ENCODE peak calls at places on chromosomes 16 and 17, in four cellular contexts. One of them, this sample, is unnamed.
A peak's percentile ranks its signal among the peaks of the same experiment; 100 is the strongest.

GRCh38 chr16:56332464-56333079 is 92.8 kb downstream of the AMFR start:
- DNase-seq in mesendoderm: peak; percentile 85
- DNase-seq in H1: peak; percentile 66
- DNase-seq in H9: peak; percentile 93
- DNase-seq in this sample: peak; percentile 45

GRCh38 chr17:35404360-35404759 is 27.9 kb downstream of the SLFN12 start:
- DNase-seq in mesendoderm: no peak
- DNase-seq in H1: no peak
- DNase-seq in H9: no peak
- DNase-seq in this sample: peak; percentile 5

GRCh38 chr16:22428654-22429053 is 54.2 kb upstream of the CDR2 start:
- DNase-seq in mesendoderm: no peak
- DNase-seq in H1: peak; percentile 29
- DNase-seq in H9: no peak
- DNase-seq in this sample: no peak

GRCh38 chr17:64148699-64149098 is 18.8 kb upstream of the ERN1 start:
- DNase-seq in mesendoderm: peak; percentile 56
- DNase-seq in H1: no peak
- DNase-seq in H9: peak; percentile 54
- DNase-seq in this sample: no peak

GRCh38 chr17:38336838-38337237 is 6.9 kb downstream of the GPR179 start:
- DNase-seq in mesendoderm: no peak
- DNase-seq in H1: no peak
- DNase-seq in H9: no peak
- DNase-seq in this sample: no peak

GRCh38 chr16:69830534-69831211 is 68.5 kb downstream of the WWP2 start:
- DNase-seq in mesendoderm: no peak
- DNase-seq in H1: no peak
- DNase-seq in H9: no peak
- DNase-seq in this sample: peak; percentile 28

GRCh38 chr16:85557976-85558589 is 55.0 kb upstream of the GSE1 start:
- DNase-seq in mesendoderm: peak; percentile 59
- DNase-seq in H1: peak; percentile 58
- DNase-seq in H9: no peak
- DNase-seq in this sample: no peak

GRCh38 chr16:30541502-30542329 is 7.1 kb upstream of the ZNF747 start:
- DNase-seq in mesendoderm: peak; percentile 79
- DNase-seq in H1: no peak
- DNase-seq in H9: no peak
- DNase-seq in this sample: peak; percentile 82

GRCh38 chr17:61495161-61495857 is 43.1 kb downstream of the TBX4 start:
- DNase-seq in mesendoderm: peak; percentile 47
- DNase-seq in H1: no peak
- DNase-seq in H9: no peak
- DNase-seq in this sample: peak; percentile 33

GRCh38 chr17:82030470-82031302 is 792 bp upstream of the RAC3 start:
- DNase-seq in mesendoderm: peak; percentile 83
- DNase-seq in H1: peak; percentile 97
- DNase-seq in H9: peak; percentile 97
- DNase-seq in this sample: peak; percentile 79

GRCh38 chr17:27276653-27277156 is 17.2 kb upstream of the WSB1 start:
- DNase-seq in mesendoderm: peak; percentile 95
- DNase-seq in H1: peak; percentile 77
- DNase-seq in H9: peak; percentile 95
- DNase-seq in this sample: peak; percentile 65

GRCh38 chr16:49378816-49379215 is 5.2 kb downstream of the C16orf78 start:
- DNase-seq in mesendoderm: no peak
- DNase-seq in H1: no peak
- DNase-seq in H9: no peak
- DNase-seq in this sample: no peak

GRCh38 chr17:18319604-18320256 is 4.6 kb downstream of the SMCR8 start:
- DNase-seq in mesendoderm: peak; percentile 83
- DNase-seq in H1: no peak
- DNase-seq in H9: peak; percentile 73
- DNase-seq in this sample: peak; percentile 68

GRCh38 chr16:11327277-11328171 is 17.7 kb upstream of the RMI2 start:
- DNase-seq in mesendoderm: peak; percentile 78
- DNase-seq in H1: no peak
- DNase-seq in H9: peak; percentile 52
- DNase-seq in this sample: no peak

GRCh38 chr16:79261461-79261860 is 339.1 kb downstream of the MAF start:
- DNase-seq in mesendoderm: peak; percentile 70
- DNase-seq in H1: peak; percentile 71
- DNase-seq in H9: peak; percentile 74
- DNase-seq in this sample: no peak

GRCh38 chr16:49699718-49700117 is 156.2 kb downstream of the ZNF423 start:
- DNase-seq in mesendoderm: peak; percentile 16
- DNase-seq in H1: no peak
- DNase-seq in H9: no peak
- DNase-seq in this sample: no peak

GRCh38 chr16:10039220-10040096 is 142.8 kb downstream of the GRIN2A start:
- DNase-seq in mesendoderm: peak; percentile 82
- DNase-seq in H1: peak; percentile 81
- DNase-seq in H9: peak; percentile 74
- DNase-seq in this sample: no peak

GRCh38 chr16:14505846-14506245 is 124.2 kb downstream of the PARN start:
- DNase-seq in mesendoderm: no peak
- DNase-seq in H1: no peak
- DNase-seq in H9: no peak
- DNase-seq in this sample: peak; percentile 79

GRCh38 chr16:2467301-2468141 is 3.6 kb upstream of the NTN3 start:
- DNase-seq in mesendoderm: peak; percentile 68
- DNase-seq in H1: peak; percentile 85
- DNase-seq in H9: peak; percentile 74
- DNase-seq in this sample: peak; percentile 72

GRCh38 chr17:29168079-29168758 is 12.0 kb downstream of the MYO18A start:
- DNase-seq in mesendoderm: no peak
- DNase-seq in H1: no peak
- DNase-seq in H9: no peak
- DNase-seq in this sample: no peak
- H3K18ac ChIP-seq in mesendoderm: no peak overlapping the region
- H3K18ac ChIP-seq in H1: no peak overlapping the region
- H3K18ac ChIP-seq in H9: no peak overlapping the region
- H3K18ac ChIP-seq in this sample: no peak overlapping the region

GRCh38 chr17:1143573-1143972 is 36.2 kb downstream of the ABR start:
- DNase-seq in mesendoderm: peak; percentile 89
- DNase-seq in H1: no peak
- DNase-seq in H9: no peak
- DNase-seq in this sample: peak; percentile 34

GRCh38 chr17:1147664-1148063 is 32.1 kb downstream of the ABR start:
- DNase-seq in mesendoderm: peak; percentile 91
- DNase-seq in H1: peak; percentile 87
- DNase-seq in H9: peak; percentile 92
- DNase-seq in this sample: peak; percentile 43

GRCh38 chr17:1145311-1145986 is 34.3 kb downstream of the ABR start:
- DNase-seq in mesendoderm: no peak
- DNase-seq in H1: no peak
- DNase-seq in H9: no peak
- DNase-seq in this sample: no peak

GRCh38 chr17:1144139-1144538 is 35.6 kb downstream of the ABR start:
- DNase-seq in mesendoderm: no peak
- DNase-seq in H1: no peak
- DNase-seq in H9: no peak
- DNase-seq in this sample: no peak

DNA sequence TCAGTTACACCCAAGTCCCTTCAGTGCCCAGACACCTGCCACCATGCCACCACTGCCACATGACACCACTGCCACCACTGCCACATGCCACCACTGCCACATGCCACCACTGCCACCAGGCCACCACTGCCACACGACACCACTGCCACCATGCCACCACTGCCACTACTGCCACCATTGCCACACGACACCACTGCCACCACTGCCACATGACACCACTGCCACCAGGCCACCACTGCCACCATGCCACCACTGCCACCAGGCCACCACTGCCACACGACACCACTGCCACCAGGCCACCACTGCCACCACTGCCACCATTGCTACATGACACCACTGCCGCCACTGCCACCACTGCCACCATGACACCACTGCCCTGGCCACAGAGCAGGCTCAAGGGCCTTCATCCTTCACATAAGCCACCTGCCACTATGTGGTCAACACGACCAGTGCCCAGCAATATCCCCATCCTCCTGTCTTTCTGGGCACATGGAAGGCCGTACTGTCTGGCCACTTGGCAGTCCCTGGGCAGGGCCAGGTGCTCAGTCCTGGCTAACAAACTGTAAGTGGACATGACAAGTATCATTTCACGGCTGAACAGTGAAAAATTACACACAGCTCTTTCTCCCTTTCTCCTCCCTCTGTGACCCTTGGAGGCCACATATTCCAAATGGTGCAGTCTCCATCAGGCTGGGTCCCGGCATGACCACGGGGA is 33.1 kb downstream of the ABR start:
- DNase-seq in mesendoderm: no peak
- DNase-seq in H1: no peak
- DNase-seq in H9: no peak
- DNase-seq in this sample: no peak
- H2BK15ac ChIP-seq in mesendoderm: no peak overlapping the region
- H2BK15ac ChIP-seq in H1: no peak overlapping the region
- H2BK15ac ChIP-seq in H9: no peak overlapping the region
- H2BK15ac ChIP-seq in this sample: no peak overlapping the region

GRCh38 chr17:74391771-74392170 is 24.5 kb downstream of the GPR142 start:
- DNase-seq in mesendoderm: no peak
- DNase-seq in H1: no peak
- DNase-seq in H9: no peak
- DNase-seq in this sample: no peak
- H4K5ac ChIP-seq in mesendoderm: no peak overlapping the region
- H4K5ac ChIP-seq in H1: no peak overlapping the region
- H4K5ac ChIP-seq in H9: no peak overlapping the region
- H4K5ac ChIP-seq in this sample: no peak overlapping the region

GRCh38 chr17:9023389-9024210 is 2.3 kb downstream of the NTN1 start:
- DNase-seq in mesendoderm: no peak
- DNase-seq in H1: peak; percentile 58
- DNase-seq in H9: no peak
- DNase-seq in this sample: no peak
- H3K18ac ChIP-seq in mesendoderm: no peak overlapping the region
- H3K18ac ChIP-seq in H1: peak overlapping the region; percentile 78
- H3K18ac ChIP-seq in H9: no peak overlapping the region
- H3K18ac ChIP-seq in this sample: no peak overlapping the region

DNA sequence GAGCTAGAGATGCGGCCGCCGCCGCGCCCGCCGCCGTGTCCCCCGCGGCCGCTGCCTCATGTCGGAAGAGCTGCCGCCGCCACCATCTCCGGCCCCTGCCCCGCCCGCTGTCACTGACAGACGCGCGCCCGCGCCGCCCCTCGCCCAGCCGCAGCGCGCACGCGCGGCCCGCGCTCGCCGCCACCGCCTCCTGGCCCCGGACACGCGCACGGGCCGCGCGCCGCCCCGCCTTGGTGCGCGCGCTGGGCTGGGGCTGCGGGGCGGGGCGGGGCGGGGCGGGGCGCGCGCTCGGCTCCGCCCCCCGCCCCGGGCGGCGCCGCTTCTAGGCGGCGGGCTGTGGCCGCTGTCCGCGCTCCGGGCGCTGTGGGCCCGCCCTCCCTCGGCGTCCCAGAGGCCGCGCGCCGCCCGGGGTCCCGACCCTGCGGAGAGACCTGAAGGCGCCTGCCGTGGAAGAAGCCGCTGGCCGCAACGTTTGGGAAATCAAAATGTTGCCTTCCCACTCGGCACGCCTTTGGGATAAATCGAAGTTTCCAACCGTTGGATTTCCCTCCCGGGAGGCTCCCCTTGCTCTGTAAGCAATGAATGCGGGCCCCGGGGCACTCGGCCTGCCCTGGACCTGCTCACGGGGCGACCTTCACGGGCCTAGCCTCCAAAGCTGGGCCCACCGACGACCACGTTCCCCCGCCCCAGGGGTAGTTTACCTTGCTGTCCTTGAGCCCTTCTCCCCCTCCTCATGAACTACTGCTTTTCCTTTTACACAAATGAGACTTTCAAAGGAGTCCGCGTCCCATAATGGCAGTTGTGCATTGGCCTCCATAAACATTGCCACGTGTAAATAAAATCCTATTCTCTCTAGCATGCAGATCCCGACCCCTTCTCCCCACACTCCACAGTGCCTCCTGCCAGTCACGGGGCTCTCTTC is at the start of gene ADCY9:
- DNase-seq in mesendoderm: peak; percentile 86
- DNase-seq in H1: peak; percentile 85
- DNase-seq in H9: peak; percentile 80
- DNase-seq in this sample: peak; percentile 73
- H2BK15ac ChIP-seq in mesendoderm: no peak within 1 kb of the TSS
- H2BK15ac ChIP-seq in H1: no peak within 1 kb of the TSS
- H2BK15ac ChIP-seq in H9: no peak within 1 kb of the TSS
- H2BK15ac ChIP-seq in this sample: peak within 1 kb of the TSS; percentile 94

DNA sequence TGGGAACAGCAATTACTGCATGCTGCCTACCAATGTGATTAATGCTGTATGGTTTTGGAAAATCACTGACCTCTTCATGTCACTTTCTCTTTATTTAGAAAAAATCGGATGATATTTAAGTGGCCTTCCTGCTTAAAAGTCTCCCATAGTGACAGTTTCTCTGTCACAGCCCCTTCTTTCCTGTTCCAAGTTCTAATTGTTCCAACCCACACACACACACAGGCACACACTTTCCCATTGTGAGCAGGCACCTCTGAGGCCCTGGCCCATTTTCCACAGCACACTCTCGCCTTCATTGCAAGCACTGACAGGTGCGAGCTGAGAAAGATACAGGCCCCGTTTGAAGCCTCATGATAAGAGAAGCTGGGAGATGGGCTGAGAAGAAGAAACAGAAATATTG is 505.9 kb downstream of the HS3ST4 start:
- DNase-seq in mesendoderm: no peak
- DNase-seq in H1: no peak
- DNase-seq in H9: no peak
- DNase-seq in this sample: no peak
- H4K5ac ChIP-seq in mesendoderm: no peak overlapping the region
- H4K5ac ChIP-seq in H1: no peak overlapping the region
- H4K5ac ChIP-seq in H9: no peak overlapping the region
- H4K5ac ChIP-seq in this sample: no peak overlapping the region